ENCODE peak calls at places on chromosome 11, in nine cellular contexts. N is tibial artery, W is prostate gland, K is IMR-90, F is psoas muscle, B is ovary, I is aorta, V is right lobe of liver, G is lower lobe of right lung. J is an unnamed sample. For H3K27me3, the result is how much of the 10 kb centered on the place peaks cover.

GRCh38 chr11:44611687-44612437 is 46.4 kb downstream of the CD82 start:
- DNase-seq in V (no peak), G (no peak), K (no peak), N (no peak), F (no peak), W (no peak), I (peak), B (no peak), J (peak)

GRCh38 chr11:61961570-61962212 is 5.7 kb downstream of the FTH1 start:
- DNase-seq in K (no peak), F (peak), N (peak), B (peak), G (no peak), I (peak), W (no peak), V (no peak), J (peak)

GRCh38 chr11:13487661-13488030 is 8.2 kb downstream of the PTH start:
- DNase-seq in I (no peak), W (no peak), G (no peak), V (no peak), F (no peak), B (no peak), N (no peak), K (peak), J (no peak)

GRCh38 chr11:76394411-76394810 is 13.3 kb downstream of the GVQW3 start:
- DNase-seq in I (no peak), N (no peak), K (no peak), W (no peak), B (no peak), F (no peak), V (no peak), G (no peak), J (no peak)

GRCh38 chr11:92152245-92152644 is 72.4 kb upstream of the FAT3 start:
- DNase-seq in G (no peak), N (no peak), B (no peak), F (no peak), K (no peak), V (no peak), W (no peak), I (no peak), J (no peak)

GRCh38 chr11:108206969-108207682 is 15.3 kb downstream of the NPAT start:
- DNase-seq in N (no peak), G (no peak), W (no peak), B (no peak), K (no peak), V (no peak), F (no peak), I (no peak), J (no peak)

GRCh38 chr11:60251485-60252207 is 8.7 kb upstream of the MS4A4E start:
- DNase-seq in G (no peak), B (no peak), F (no peak), I (no peak), W (no peak), V (no peak), N (no peak), K (no peak), J (no peak)

GRCh38 chr11:6646040-6646439 is 9.6 kb downstream of the DCHS1 start:
- DNase-seq in V (peak), B (no peak), G (peak), N (peak), W (no peak), I (peak), F (peak), K (peak), J (peak)

GRCh38 chr11:63227521-63228107 is 15.8 kb downstream of the SLC22A25 start:
- DNase-seq in I (no peak), W (no peak), K (no peak), N (no peak), B (no peak), G (no peak), V (no peak), F (no peak), J (no peak)

GRCh38 chr11:34968862-34969261 is 52.4 kb downstream of the PDHX start:
- DNase-seq in V (no peak), N (no peak), W (no peak), I (no peak), G (no peak), F (no peak), K (no peak), B (no peak), J (no peak)

GRCh38 chr11:34963351-34963750 is 46.9 kb downstream of the PDHX start:
- DNase-seq in W (no peak), N (no peak), G (peak), F (no peak), I (no peak), K (no peak), V (no peak), B (no peak), J (no peak)

GRCh38 chr11:34962034-34962433 is 45.6 kb downstream of the PDHX start:
- DNase-seq in K (no peak), G (no peak), W (no peak), F (no peak), I (no peak), V (no peak), B (no peak), N (no peak), J (no peak)

GRCh38 chr11:34960277-34960676 is 43.9 kb downstream of the PDHX start:
- DNase-seq in W (no peak), G (no peak), N (peak), B (no peak), I (no peak), K (no peak), F (no peak), V (no peak), J (peak)

DNA sequence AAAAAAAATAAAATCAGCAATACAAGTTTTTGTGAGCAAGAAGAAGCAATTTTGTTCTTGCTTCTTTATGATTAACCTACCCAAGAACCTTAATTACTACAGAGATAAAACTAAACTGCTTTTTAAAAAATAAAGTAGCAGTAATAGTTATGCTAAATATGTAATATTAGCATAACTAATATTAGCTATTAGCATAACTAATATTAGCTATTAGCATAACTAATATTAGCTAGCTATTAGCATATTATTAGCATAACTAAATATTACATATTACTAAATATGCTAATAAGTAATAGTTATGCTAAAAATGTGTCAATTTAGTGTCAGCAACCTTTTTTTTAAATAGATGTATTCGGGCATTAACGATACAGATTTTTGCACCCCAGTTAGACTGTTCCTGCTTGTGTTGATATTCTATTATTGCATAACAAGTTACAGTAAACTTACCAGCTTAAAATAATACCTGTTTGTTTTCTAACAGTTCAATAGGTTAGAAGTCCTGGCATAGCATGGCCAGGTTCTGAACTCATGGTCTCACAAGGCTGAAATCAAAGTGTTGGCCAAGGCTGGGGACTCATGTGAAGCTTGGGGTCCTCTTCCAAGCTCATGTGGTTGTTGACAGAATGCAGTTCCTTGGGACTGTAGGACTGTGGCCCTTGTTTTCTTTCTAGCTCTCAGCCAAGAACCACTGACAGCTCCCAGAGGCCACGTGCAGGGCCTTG is 48.4 kb downstream of the PDHX start:
- DNase-seq in V (no peak), K (no peak), G (no peak), I (no peak), B (no peak), W (no peak), N (no peak), F (no peak), J (no peak)
- H3K27me3 ChIP-seq in V (under half), K (under half), G (under half), I (under half), B (under half), W (under half), N (under half), F (under half), J (under half)

DNA sequence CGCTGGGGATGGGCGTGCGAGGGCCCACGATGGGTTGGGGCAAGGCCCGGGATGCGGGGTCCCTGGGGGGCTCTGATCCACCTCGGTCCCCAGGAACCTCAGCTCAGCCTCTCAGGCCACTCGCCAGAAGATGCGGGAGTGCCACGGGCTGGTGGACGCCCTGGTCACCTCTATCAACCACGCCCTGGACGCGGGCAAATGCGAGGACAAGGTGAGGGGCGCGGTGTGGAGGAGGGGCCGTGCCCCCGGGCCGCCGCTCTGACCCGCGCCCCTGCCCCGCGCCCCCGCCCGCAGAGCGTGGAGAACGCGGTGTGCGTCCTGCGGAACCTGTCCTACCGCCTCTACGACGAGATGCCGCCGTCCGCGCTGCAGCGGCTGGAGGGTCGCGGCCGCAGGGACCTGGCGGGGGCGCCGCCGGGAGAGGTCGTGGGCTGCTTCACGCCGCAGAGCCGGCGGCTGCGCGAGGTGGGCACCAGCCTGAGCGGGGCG is 6.3 kb downstream of the PKP3 start:
- DNase-seq in V (no peak), K (no peak), I (peak), F (no peak), B (no peak), G (peak), N (no peak), W (no peak), J (no peak)
- H3K27me3 ChIP-seq in V (under half), K (under half), I (under half), F (under half), B (under half), G (under half), N (under half), W (under half), J (under half)

DNA sequence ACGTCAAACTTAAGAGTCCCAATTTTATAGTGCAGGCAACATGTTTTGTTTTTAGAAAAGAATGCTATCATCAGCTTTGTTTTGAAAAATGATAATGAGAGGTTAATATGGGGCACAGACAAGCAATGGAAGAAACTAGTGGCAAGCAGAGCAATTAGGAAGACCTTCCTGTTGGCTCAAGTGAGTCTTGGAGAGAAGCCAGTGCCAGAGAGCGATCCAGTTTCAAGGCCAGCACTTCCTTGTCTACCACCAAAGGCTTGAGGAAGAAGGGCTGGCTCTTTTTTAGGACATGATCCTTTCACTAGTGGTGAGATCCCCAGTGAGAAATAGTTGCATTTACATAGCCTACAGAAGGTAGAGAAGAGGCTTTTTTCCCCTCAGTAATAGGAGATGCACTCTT is 1340.7 kb downstream of the LRRC4C start:
- DNase-seq in B (no peak), W (no peak), N (no peak), G (no peak), F (no peak), I (no peak), V (no peak), K (no peak), J (no peak)
- H3K27me3 ChIP-seq in B (under half), W (under half), N (under half), G (under half), F (under half), I (under half), V (under half), K (under half), J (under half)

GRCh38 chr11:70419307-70420007 is 21.1 kb downstream of the CTTN start:
- DNase-seq in G (no peak), K (no peak), N (no peak), I (no peak), B (no peak), V (no peak), F (no peak), W (no peak), J (no peak)

GRCh38 chr11:70421123-70421522 is 22.8 kb downstream of the CTTN start:
- DNase-seq in K (no peak), F (no peak), G (no peak), B (peak), N (no peak), W (no peak), V (no peak), I (no peak), J (no peak)

GRCh38 chr11:70418130-70418529 is 19.8 kb downstream of the CTTN start:
- DNase-seq in G (no peak), I (no peak), B (no peak), K (no peak), F (no peak), V (no peak), W (no peak), N (no peak), J (no peak)

GRCh38 chr11:70420008-70420464 is 21.7 kb downstream of the CTTN start:
- DNase-seq in B (peak), K (peak), F (no peak), N (no peak), G (no peak), V (no peak), I (no peak), W (no peak), J (no peak)

GRCh38 chr11:70420496-70420895 is 22.2 kb downstream of the CTTN start:
- DNase-seq in K (no peak), F (no peak), B (peak), V (no peak), G (no peak), W (no peak), N (no peak), I (no peak), J (no peak)
- H3K27me3 ChIP-seq in K (under half), F (under half), B (under half), V (under half), G (under half), W (under half), N (under half), I (under half), J (under half)

GRCh38 chr11:19775622-19776021 is 63.0 kb downstream of the NAV2 start:
- DNase-seq in V (no peak), I (no peak), K (no peak), N (no peak), B (no peak), W (no peak), G (no peak), F (no peak), J (no peak)

GRCh38 chr11:19777342-19778102 is 64.9 kb downstream of the NAV2 start:
- DNase-seq in I (no peak), K (peak), G (no peak), V (no peak), B (no peak), N (no peak), F (no peak), W (no peak), J (no peak)

GRCh38 chr11:19774329-19774728 is 61.7 kb downstream of the NAV2 start:
- DNase-seq in V (no peak), G (no peak), K (no peak), F (no peak), W (no peak), B (no peak), N (no peak), I (no peak), J (no peak)

GRCh38 chr11:19774817-19775600 is 62.4 kb downstream of the NAV2 start:
- DNase-seq in V (no peak), N (no peak), W (no peak), I (no peak), B (no peak), K (peak), F (no peak), G (no peak), J (no peak)

DNA sequence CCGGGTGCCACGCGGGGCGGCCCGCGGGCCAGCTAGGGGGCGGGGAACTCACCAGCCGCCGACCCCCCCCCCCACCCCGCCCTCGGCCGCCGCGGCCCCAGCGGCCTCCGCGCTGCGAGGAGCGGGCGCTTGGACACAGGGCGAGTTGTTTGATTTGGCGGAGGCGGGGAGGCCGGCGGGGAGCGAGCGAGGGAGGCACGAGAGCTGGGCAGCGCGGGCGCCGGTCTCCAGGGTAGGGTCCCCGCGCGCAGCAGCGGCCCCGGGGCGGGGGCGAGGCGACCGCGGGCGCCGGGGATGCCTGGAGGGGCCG is 64.3 kb downstream of the NAV2 start:
- DNase-seq in N (no peak), W (peak), B (no peak), F (no peak), G (no peak), V (peak), I (peak), K (no peak), J (no peak)
- H3K27me3 ChIP-seq in N (under half), W (under half), B (under half), F (under half), G (under half), V (under half), I (under half), K (under half), J (under half)

GRCh38 chr11:47164321-47164720 is 12.4 kb downstream of the ARFGAP2 start:
- DNase-seq in N (no peak), G (no peak), B (no peak), V (no peak), F (no peak), I (no peak), W (no peak), K (no peak), J (no peak)
- H3K27me3 ChIP-seq in N (under half), G (under half), B (under half), V (under half), F (under half), I (under half), W (under half), K (under half), J (under half)

DNA sequence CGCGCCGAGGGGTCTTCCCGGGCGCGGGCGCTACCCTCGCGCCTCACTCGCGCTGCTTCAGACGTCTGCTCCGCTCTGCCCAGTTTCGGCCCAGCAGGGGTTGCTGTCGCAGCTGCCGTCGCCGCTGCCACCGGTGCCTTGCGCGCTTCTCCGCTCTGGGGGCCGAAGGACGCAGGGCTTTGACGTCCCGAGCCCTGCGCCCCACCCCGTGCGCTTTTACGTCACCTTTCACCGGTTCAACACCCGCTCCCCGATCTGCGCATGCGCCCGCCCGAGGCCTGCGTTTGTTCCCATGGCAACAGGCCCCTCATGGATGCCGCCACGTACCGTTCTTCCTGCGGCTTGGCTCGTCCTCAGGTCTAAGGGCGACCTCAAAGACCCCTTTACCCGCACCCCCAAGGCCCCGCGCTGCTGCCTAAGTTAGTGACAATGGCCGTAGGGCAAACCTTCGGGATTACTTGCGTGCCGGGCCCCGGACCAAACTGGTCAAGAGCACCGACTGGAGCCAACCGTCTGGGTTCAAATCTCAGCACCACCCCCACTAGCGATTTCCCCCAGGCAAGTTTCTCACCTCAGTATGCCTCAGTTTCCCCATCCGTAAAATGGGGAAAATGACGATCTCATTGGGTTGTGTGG is 642 bp upstream of the CDK2AP2 start:
- DNase-seq in I (peak), V (peak), F (peak), N (peak), W (peak), G (peak), B (peak), K (peak), J (peak)
- H3K27me3 ChIP-seq in I (under half), V (under half), F (under half), N (under half), W (under half), G (under half), B (under half), K (under half), J (under half)

GRCh38 chr11:11348303-11348702 is 4.7 kb downstream of the CSNK2A3 start:
- DNase-seq in F (no peak), V (no peak), W (no peak), B (no peak), G (no peak), N (no peak), I (no peak), K (no peak), J (no peak)

GRCh38 chr11:11345099-11345498 is 8.0 kb downstream of the CSNK2A3 start:
- DNase-seq in V (peak), K (no peak), I (no peak), B (no peak), F (no peak), G (peak), N (no peak), W (peak), J (no peak)

GRCh38 chr11:11346249-11346648 is 6.8 kb downstream of the CSNK2A3 start:
- DNase-seq in V (no peak), N (no peak), K (no peak), W (no peak), G (no peak), B (no peak), I (no peak), F (no peak), J (no peak)

GRCh38 chr11:11347583-11347982 is 5.5 kb downstream of the CSNK2A3 start:
- DNase-seq in V (no peak), G (no peak), I (peak), W (no peak), N (no peak), K (no peak), B (no peak), F (no peak), J (peak)

DNA sequence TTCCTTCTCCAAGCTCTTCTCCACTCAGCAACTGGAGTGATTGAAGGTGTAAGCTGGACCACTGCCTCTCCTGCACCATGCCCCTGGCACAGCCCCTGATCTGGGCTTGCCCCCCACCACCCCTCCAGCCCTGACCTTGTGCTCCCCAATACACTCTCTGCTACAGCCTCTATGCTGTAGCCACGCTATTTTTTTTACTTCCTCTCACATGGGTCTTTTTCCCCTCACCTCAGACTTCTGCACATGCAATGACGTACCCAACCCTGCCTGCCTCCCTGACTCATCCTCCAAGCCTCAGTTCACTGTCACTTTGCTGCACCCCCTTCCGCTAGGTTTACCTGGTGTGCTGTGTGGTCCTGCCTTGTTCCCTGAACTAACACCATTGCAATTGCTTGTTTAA is 9.0 kb downstream of the CSNK2A3 start:
- DNase-seq in N (no peak), F (no peak), K (no peak), B (no peak), V (no peak), W (no peak), G (no peak), I (no peak), J (no peak)
- H3K27me3 ChIP-seq in N (under half), F (under half), K (under half), B (under half), V (under half), W (under half), G (under half), I (under half), J (under half)

GRCh38 chr11:128188346-128189115 is 398.8 kb downstream of the ETS1 start:
- DNase-seq in B (no peak), G (no peak), W (no peak), N (no peak), K (no peak), F (no peak), I (no peak), V (no peak), J (no peak)

GRCh38 chr11:128187829-128188228 is 399.5 kb downstream of the ETS1 start:
- DNase-seq in N (no peak), K (peak), B (no peak), I (no peak), V (no peak), W (no peak), G (no peak), F (no peak), J (no peak)

GRCh38 chr11:128189823-128190222 is 397.5 kb downstream of the ETS1 start:
- DNase-seq in I (no peak), V (no peak), B (no peak), K (no peak), F (no peak), W (no peak), N (no peak), G (no peak), J (no peak)

GRCh38 chr11:128184981-128185380 is 402.4 kb downstream of the ETS1 start:
- DNase-seq in N (no peak), I (no peak), F (no peak), K (no peak), W (no peak), G (no peak), V (no peak), B (no peak), J (no peak)

GRCh38 chr11:128187377-128187776 is 400.0 kb downstream of the ETS1 start:
- DNase-seq in F (no peak), K (no peak), V (no peak), I (no peak), W (no peak), N (no peak), G (no peak), B (no peak), J (no peak)
- H3K27me3 ChIP-seq in F (under half), K (under half), V (under half), I (under half), W (under half), N (under half), G (under half), B (under half), J (under half)